ENCODE peak calls at places on chromosomes 2 and 18, in six cellular contexts. P, X, R, T, F and G are unnamed samples.

GRCh38 chr2:194815475-194815874 is 841.6 kb upstream of the SLC39A10 start:
- DNase-seq in F (no peak), R (peak), T (no peak), P (no peak), X (peak), G (no peak)

GRCh38 chr2:141611143-141611571 is 519.7 kb downstream of the LRP1B start:
- DNase-seq in F (no peak), X (peak), R (no peak), P (no peak), T (no peak), G (no peak)

GRCh38 chr18:35732134-35732533 is 150.6 kb downstream of the GALNT1 start:
- DNase-seq in T (no peak), P (no peak), F (no peak), X (no peak), R (no peak), G (no peak)

GRCh38 chr18:68316636-68317035 is 398.3 kb downstream of the TMX3 start:
- DNase-seq in R (peak), P (no peak), F (no peak), X (peak), T (no peak), G (no peak)

GRCh38 chr18:55362303-55362702 is 225.7 kb downstream of the TCF4 start:
- DNase-seq in F (no peak), T (no peak), R (no peak), X (no peak), P (no peak), G (no peak)

GRCh38 chr2:43075906-43076585 is 150.4 kb downstream of the ZFP36L2 start:
- DNase-seq in F (no peak), P (no peak), T (peak), X (peak), R (peak), G (no peak)

GRCh38 chr2:207833265-207833751 is 63.6 kb upstream of the FZD5 start:
- DNase-seq in X (no peak), R (no peak), T (no peak), P (no peak), F (no peak), G (no peak)

GRCh38 chr18:49224130-49224529 is 236.3 kb downstream of the DYM start:
- DNase-seq in R (no peak), P (no peak), T (no peak), F (no peak), X (no peak), G (no peak)

GRCh38 chr2:192127434-192127833 is 67.3 kb downstream of the TMEFF2 start:
- DNase-seq in T (no peak), X (no peak), R (peak), F (no peak), P (no peak), G (no peak)

GRCh38 chr2:111946294-111947114 is 48.1 kb downstream of the MERTK start:
- DNase-seq in T (peak), P (peak), F (no peak), R (peak), X (peak), G (no peak)

GRCh38 chr2:183260527-183260926 is 136.3 kb downstream of the NUP35 start:
- DNase-seq in R (no peak), P (no peak), T (no peak), X (no peak), F (no peak), G (peak)

GRCh38 chr2:237322564-237322963 is 91.4 kb downstream of the COL6A3 start:
- DNase-seq in X (no peak), F (no peak), T (peak), R (no peak), P (no peak), G (no peak)

GRCh38 chr2:84516234-84516986 is at the start of gene DNAH6:
- DNase-seq in X (peak), R (peak), F (peak), P (peak), T (peak), G (peak)

GRCh38 chr2:84519332-84519957 is 3.1 kb downstream of the DNAH6 start:
- DNase-seq in F (no peak), T (no peak), R (no peak), X (no peak), P (no peak), G (no peak)

GRCh38 chr2:84515788-84516187 is 510 bp upstream of the DNAH6 start:
- DNase-seq in T (no peak), P (no peak), F (no peak), R (no peak), X (no peak), G (no peak)
- H3K4me3 ChIP-seq in T (peak), P (peak), F (no peak), R (peak), X (peak), G (no peak)

DNA sequence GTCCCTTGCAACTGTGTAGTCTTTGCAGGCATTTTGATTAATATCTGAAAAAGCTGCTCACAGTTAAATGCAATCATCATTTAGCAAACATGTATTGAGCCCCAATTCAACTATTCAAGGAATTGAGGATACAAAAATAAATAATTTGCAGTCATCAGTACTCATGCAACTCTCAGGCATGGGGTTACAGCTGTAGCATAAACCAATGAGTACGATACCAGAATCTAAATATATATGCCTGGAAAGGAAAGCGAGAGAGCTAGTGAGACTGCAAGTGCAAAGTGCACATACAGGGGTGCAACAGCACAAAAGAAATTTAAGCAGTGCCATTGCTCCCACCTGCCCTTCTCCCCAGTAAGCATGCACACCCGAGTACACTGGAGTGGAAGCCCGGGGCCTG is 216.4 kb downstream of the AFF3 start:
- DNase-seq in T (no peak), R (no peak), F (no peak), X (no peak), P (no peak), G (no peak)
- TF ChIP-seq CTCF in T (no peak), R (no peak), F (no peak), X (no peak), P (no peak), G (no peak)

DNA sequence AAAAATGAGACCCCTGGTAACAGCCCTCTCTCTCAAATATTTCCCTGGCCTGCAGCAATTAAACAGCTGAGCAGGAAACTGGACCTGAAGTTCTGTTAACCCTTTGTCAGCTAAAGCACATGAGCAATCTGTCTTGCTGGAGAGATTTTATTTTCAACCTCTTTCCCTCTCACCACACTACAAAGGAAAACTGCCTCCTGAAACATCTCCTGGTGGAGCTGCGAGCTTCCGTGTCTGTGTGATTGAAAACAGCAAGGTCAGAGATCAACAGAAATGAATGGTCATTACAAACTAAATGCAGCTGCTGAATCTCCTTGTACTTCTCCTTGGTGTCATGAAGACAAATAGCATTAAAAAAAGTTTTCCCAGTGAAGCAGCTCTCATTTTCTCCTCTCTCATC is 70.2 kb upstream of the CCDC85A start:
- DNase-seq in T (no peak), P (no peak), R (no peak), X (no peak), F (no peak), G (no peak)
- H3K4me3 ChIP-seq in T (no peak), P (no peak), R (no peak), X (no peak), F (no peak), G (no peak)

DNA sequence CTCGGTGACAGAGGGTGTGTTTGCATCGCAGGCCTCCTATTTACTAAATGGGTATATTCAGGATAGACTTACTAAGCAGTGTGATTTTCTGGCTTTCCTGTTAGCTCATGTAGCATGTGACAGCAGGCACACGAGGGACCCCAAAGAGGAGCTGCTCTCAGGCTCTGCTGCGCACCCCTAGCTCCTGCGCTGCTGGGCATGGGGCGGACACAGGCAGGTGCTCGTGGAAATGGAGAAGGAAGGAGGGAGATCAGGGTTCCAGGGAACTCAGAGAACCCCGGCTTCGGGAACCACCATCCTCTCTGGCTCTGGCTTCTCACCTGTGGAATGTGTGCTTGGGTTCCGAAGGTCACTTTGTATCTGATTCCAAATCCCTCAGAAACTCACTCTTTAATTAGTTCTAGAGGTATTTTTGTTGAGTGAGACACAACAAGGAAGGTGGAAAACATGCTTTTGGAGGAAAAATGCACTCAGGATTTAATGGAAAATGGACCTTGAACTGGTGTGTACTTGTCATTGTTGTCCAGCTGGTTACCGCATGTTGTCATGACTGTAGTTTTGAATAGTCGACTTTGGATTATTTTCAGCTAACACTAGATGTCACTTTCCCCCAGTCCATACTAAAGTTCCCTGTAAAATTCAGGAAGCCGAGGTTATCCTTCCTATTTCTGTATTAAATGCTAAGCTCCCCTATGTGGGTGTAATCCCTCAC is 3.5 kb downstream of the SNTG2 start:
- DNase-seq in F (no peak), X (peak), T (no peak), P (no peak), R (peak), G (no peak)
- TF ChIP-seq CTCF in F (no peak), X (peak), T (no peak), P (no peak), R (peak), G (no peak)

GRCh38 chr2:110678457-110679336 is 834 bp upstream of the BUB1 start:
- DNase-seq in R (no peak), F (peak), T (peak), P (peak), X (peak), G (peak)

GRCh38 chr2:110677530-110678456 is at the start of gene BUB1:
- DNase-seq in X (peak), T (peak), R (peak), P (peak), F (peak), G (peak)

GRCh38 chr2:110679865-110680264 is 2.0 kb upstream of the BUB1 start:
- DNase-seq in T (no peak), X (no peak), R (no peak), P (no peak), F (no peak), G (no peak)

GRCh38 chr2:110677080-110677479 is 783 bp downstream of the BUB1 start:
- DNase-seq in X (no peak), P (no peak), R (no peak), F (no peak), T (no peak), G (peak)

DNA sequence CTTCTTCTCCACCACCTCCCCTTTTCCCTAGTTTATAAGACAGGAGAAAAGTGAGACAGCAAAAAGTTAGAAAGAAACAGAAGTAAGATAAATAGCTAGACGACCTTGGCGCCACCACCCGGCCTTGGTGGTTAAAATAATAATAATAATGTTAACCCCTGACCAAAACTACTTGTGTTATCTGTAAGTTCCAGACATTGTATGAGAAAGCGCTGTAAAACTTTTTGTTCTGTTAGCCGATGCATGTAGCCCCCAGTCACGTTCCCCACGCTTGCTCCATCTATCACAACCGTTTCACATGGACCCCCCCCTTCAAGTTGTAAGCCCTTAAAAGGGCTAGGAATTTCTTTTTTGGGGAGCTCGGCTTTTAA is 1.5 kb upstream of the BUB1 start:
- DNase-seq in F (peak), X (peak), R (no peak), T (no peak), P (peak), G (no peak)
- H3K4me3 ChIP-seq in F (no peak), X (peak), R (no peak), T (no peak), P (peak), G (no peak)

GRCh38 chr2:10019174-10019971 is 24.0 kb upstream of the KLF11 start:
- DNase-seq in T (no peak), X (no peak), R (peak), P (no peak), F (no peak), G (no peak)

GRCh38 chr2:10017313-10017941 is 25.9 kb upstream of the KLF11 start:
- DNase-seq in F (no peak), P (no peak), X (no peak), R (no peak), T (no peak), G (no peak)

GRCh38 chr2:10022464-10022863 is 20.9 kb upstream of the KLF11 start:
- DNase-seq in R (no peak), P (no peak), X (no peak), F (no peak), T (no peak), G (no peak)

GRCh38 chr2:10022041-10022421 is 21.3 kb upstream of the KLF11 start:
- DNase-seq in X (no peak), P (no peak), F (no peak), R (no peak), T (no peak), G (no peak)

DNA sequence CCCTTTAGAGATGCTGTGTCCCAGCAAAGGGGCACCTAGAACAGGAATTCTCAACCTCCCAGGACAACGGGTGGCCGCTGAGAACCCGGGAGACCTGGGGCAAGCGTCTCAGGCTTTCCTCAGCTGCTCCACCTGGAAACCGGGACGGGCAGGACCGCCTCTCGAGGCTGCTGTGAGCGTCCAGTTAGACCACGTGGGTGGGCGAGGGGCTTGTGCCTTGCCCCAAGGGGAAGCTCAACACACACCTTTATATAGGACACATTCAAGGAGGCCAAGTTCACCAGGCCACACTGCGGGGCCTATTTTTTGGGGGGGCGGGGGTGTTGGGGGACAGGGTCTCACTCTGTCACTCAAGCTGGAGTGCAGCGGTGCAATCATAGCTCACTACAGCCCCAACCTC is 23.3 kb upstream of the KLF11 start:
- DNase-seq in R (no peak), P (no peak), X (no peak), T (no peak), F (no peak), G (no peak)
- TF ChIP-seq CTCF in R (no peak), P (no peak), X (no peak), T (no peak), F (no peak), G (no peak)

GRCh38 chr2:229970406-229970805 is 48.1 kb downstream of the FBXO36 start:
- DNase-seq in R (no peak), F (no peak), P (no peak), X (no peak), T (no peak), G (no peak)

GRCh38 chr2:229971298-229971790 is 49.0 kb downstream of the FBXO36 start:
- DNase-seq in R (no peak), T (no peak), X (no peak), F (no peak), P (no peak), G (no peak)

GRCh38 chr2:229974271-229974670 is 52.0 kb downstream of the FBXO36 start:
- DNase-seq in X (peak), T (no peak), P (peak), R (peak), F (no peak), G (no peak)
- H3K4me3 ChIP-seq in X (no peak), T (no peak), P (no peak), R (no peak), F (no peak), G (no peak)

GRCh38 chr18:45059695-45060094 is 379.0 kb downstream of the SETBP1 start:
- DNase-seq in R (peak), P (no peak), X (peak), T (no peak), F (no peak), G (no peak)

GRCh38 chr18:45058076-45058475 is 377.4 kb downstream of the SETBP1 start:
- DNase-seq in T (no peak), F (no peak), X (no peak), R (no peak), P (no peak), G (no peak)

GRCh38 chr18:45060102-45060501 is 379.4 kb downstream of the SETBP1 start:
- DNase-seq in F (no peak), T (no peak), X (peak), P (no peak), R (peak), G (no peak)

GRCh38 chr18:45054595-45054994 is 373.9 kb downstream of the SETBP1 start:
- DNase-seq in F (no peak), X (no peak), T (peak), R (no peak), P (no peak), G (no peak)

GRCh38 chr18:45056907-45057306 is 376.2 kb downstream of the SETBP1 start:
- DNase-seq in F (no peak), P (no peak), T (no peak), R (no peak), X (no peak), G (no peak)
- TF ChIP-seq CTCF in F (no peak), P (no peak), T (no peak), R (no peak), X (no peak), G (no peak)